ENCODE peak calls at places on chromosomes 6 and 20, in ten cellular contexts. One of them, this sample, is unnamed. For H3K27me3, the result is how much of the 10 kb centered on the place peaks cover.

GRCh38 chr6:111626446-111626845 is 20.8 kb upstream of the TRAF3IP2 start:
- DNase-seq in neural progenitor cell: peak
- DNase-seq in MG63: no peak
- DNase-seq in CD8-positive, alpha-beta T cell: no peak
- DNase-seq in CD4-positive, alpha-beta memory T cell: no peak
- DNase-seq in CD4-positive, CD25-positive, alpha-beta regulatory T cell: no peak
- DNase-seq in adrenal gland: no peak
- DNase-seq in tibial nerve: no peak
- DNase-seq in adipocyte: no peak
- DNase-seq in tibial artery: peak
- DNase-seq in this sample: no peak

GRCh38 chr20:54123587-54124180 is 50.1 kb downstream of the CYP24A1 start:
- DNase-seq in neural progenitor cell: peak
- DNase-seq in MG63: peak
- DNase-seq in CD8-positive, alpha-beta T cell: no peak
- DNase-seq in CD4-positive, alpha-beta memory T cell: no peak
- DNase-seq in CD4-positive, CD25-positive, alpha-beta regulatory T cell: no peak
- DNase-seq in adrenal gland: peak
- DNase-seq in tibial nerve: no peak
- DNase-seq in adipocyte: peak
- DNase-seq in tibial artery: no peak
- DNase-seq in this sample: no peak

GRCh38 chr6:145735356-145736165 is at the start of gene EPM2A:
- DNase-seq in neural progenitor cell: peak
- DNase-seq in MG63: peak
- DNase-seq in CD8-positive, alpha-beta T cell: peak
- DNase-seq in CD4-positive, alpha-beta memory T cell: peak
- DNase-seq in CD4-positive, CD25-positive, alpha-beta regulatory T cell: peak
- DNase-seq in adrenal gland: peak
- DNase-seq in tibial nerve: peak
- DNase-seq in adipocyte: peak
- DNase-seq in tibial artery: peak
- DNase-seq in this sample: peak

GRCh38 chr6:155183095-155183494 is 80.7 kb upstream of the CLDN20 start:
- DNase-seq in neural progenitor cell: no peak
- DNase-seq in MG63: no peak
- DNase-seq in CD8-positive, alpha-beta T cell: no peak
- DNase-seq in CD4-positive, alpha-beta memory T cell: no peak
- DNase-seq in CD4-positive, CD25-positive, alpha-beta regulatory T cell: no peak
- DNase-seq in adrenal gland: no peak
- DNase-seq in tibial nerve: no peak
- DNase-seq in adipocyte: no peak
- DNase-seq in tibial artery: no peak
- DNase-seq in this sample: no peak

GRCh38 chr6:142118926-142119325 is 13.8 kb upstream of the GJE1 start:
- DNase-seq in neural progenitor cell: no peak
- DNase-seq in MG63: no peak
- DNase-seq in CD8-positive, alpha-beta T cell: no peak
- DNase-seq in CD4-positive, alpha-beta memory T cell: no peak
- DNase-seq in CD4-positive, CD25-positive, alpha-beta regulatory T cell: no peak
- DNase-seq in adrenal gland: no peak
- DNase-seq in tibial nerve: no peak
- DNase-seq in adipocyte: no peak
- DNase-seq in tibial artery: no peak
- DNase-seq in this sample: no peak

GRCh38 chr6:55473722-55474121 is 105.3 kb downstream of the HMGCLL1 start:
- DNase-seq in neural progenitor cell: no peak
- DNase-seq in MG63: no peak
- DNase-seq in CD8-positive, alpha-beta T cell: no peak
- DNase-seq in CD4-positive, alpha-beta memory T cell: no peak
- DNase-seq in CD4-positive, CD25-positive, alpha-beta regulatory T cell: no peak
- DNase-seq in adrenal gland: no peak
- DNase-seq in tibial nerve: no peak
- DNase-seq in adipocyte: no peak
- DNase-seq in tibial artery: no peak
- DNase-seq in this sample: no peak

GRCh38 chr6:906920-907319 is 214.0 kb upstream of the EXOC2 start:
- DNase-seq in neural progenitor cell: peak
- DNase-seq in MG63: no peak
- DNase-seq in CD8-positive, alpha-beta T cell: no peak
- DNase-seq in CD4-positive, alpha-beta memory T cell: no peak
- DNase-seq in CD4-positive, CD25-positive, alpha-beta regulatory T cell: no peak
- DNase-seq in adrenal gland: no peak
- DNase-seq in tibial nerve: no peak
- DNase-seq in adipocyte: no peak
- DNase-seq in tibial artery: no peak
- DNase-seq in this sample: no peak

GRCh38 chr6:34586327-34587040 is 30.4 kb upstream of the SPDEF start:
- DNase-seq in neural progenitor cell: no peak
- DNase-seq in MG63: no peak
- DNase-seq in CD8-positive, alpha-beta T cell: no peak
- DNase-seq in CD4-positive, alpha-beta memory T cell: no peak
- DNase-seq in CD4-positive, CD25-positive, alpha-beta regulatory T cell: no peak
- DNase-seq in adrenal gland: no peak
- DNase-seq in tibial nerve: no peak
- DNase-seq in adipocyte: no peak
- DNase-seq in tibial artery: no peak
- DNase-seq in this sample: no peak

GRCh38 chr6:128600397-128600951 is 80.1 kb upstream of the PTPRK start:
- DNase-seq in neural progenitor cell: no peak
- DNase-seq in MG63: peak
- DNase-seq in CD8-positive, alpha-beta T cell: no peak
- DNase-seq in CD4-positive, alpha-beta memory T cell: no peak
- DNase-seq in CD4-positive, CD25-positive, alpha-beta regulatory T cell: no peak
- DNase-seq in adrenal gland: no peak
- DNase-seq in tibial nerve: no peak
- DNase-seq in adipocyte: peak
- DNase-seq in tibial artery: no peak
- DNase-seq in this sample: no peak

GRCh38 chr6:134422426-134423231 is 104.7 kb upstream of the SGK1 start:
- DNase-seq in neural progenitor cell: no peak
- DNase-seq in MG63: peak
- DNase-seq in CD8-positive, alpha-beta T cell: no peak
- DNase-seq in CD4-positive, alpha-beta memory T cell: no peak
- DNase-seq in CD4-positive, CD25-positive, alpha-beta regulatory T cell: no peak
- DNase-seq in adrenal gland: no peak
- DNase-seq in tibial nerve: no peak
- DNase-seq in adipocyte: peak
- DNase-seq in tibial artery: no peak
- DNase-seq in this sample: no peak

GRCh38 chr6:155483858-155484257 is 28.2 kb upstream of the NOX3 start:
- DNase-seq in neural progenitor cell: no peak
- DNase-seq in MG63: no peak
- DNase-seq in CD8-positive, alpha-beta T cell: no peak
- DNase-seq in CD4-positive, alpha-beta memory T cell: no peak
- DNase-seq in CD4-positive, CD25-positive, alpha-beta regulatory T cell: no peak
- DNase-seq in adrenal gland: no peak
- DNase-seq in tibial nerve: no peak
- DNase-seq in adipocyte: peak
- DNase-seq in tibial artery: no peak
- DNase-seq in this sample: no peak

GRCh38 chr20:13220194-13220856 is 749 bp upstream of the ISM1 start:
- DNase-seq in neural progenitor cell: peak
- DNase-seq in MG63: peak
- DNase-seq in CD8-positive, alpha-beta T cell: no peak
- DNase-seq in CD4-positive, alpha-beta memory T cell: peak
- DNase-seq in CD4-positive, CD25-positive, alpha-beta regulatory T cell: peak
- DNase-seq in adrenal gland: peak
- DNase-seq in tibial nerve: peak
- DNase-seq in adipocyte: peak
- DNase-seq in tibial artery: peak
- DNase-seq in this sample: no peak

GRCh38 chr6:111591901-111592461 is 13.7 kb downstream of the TRAF3IP2 start:
- DNase-seq in neural progenitor cell: no peak
- DNase-seq in MG63: no peak
- DNase-seq in CD8-positive, alpha-beta T cell: no peak
- DNase-seq in CD4-positive, alpha-beta memory T cell: no peak
- DNase-seq in CD4-positive, CD25-positive, alpha-beta regulatory T cell: no peak
- DNase-seq in adrenal gland: no peak
- DNase-seq in tibial nerve: no peak
- DNase-seq in adipocyte: peak
- DNase-seq in tibial artery: no peak
- DNase-seq in this sample: no peak

GRCh38 chr6:137677714-137678113 is 183.5 kb upstream of the OLIG3 start:
- DNase-seq in neural progenitor cell: no peak
- DNase-seq in MG63: no peak
- DNase-seq in CD8-positive, alpha-beta T cell: no peak
- DNase-seq in CD4-positive, alpha-beta memory T cell: no peak
- DNase-seq in CD4-positive, CD25-positive, alpha-beta regulatory T cell: no peak
- DNase-seq in adrenal gland: peak
- DNase-seq in tibial nerve: no peak
- DNase-seq in adipocyte: no peak
- DNase-seq in tibial artery: peak
- DNase-seq in this sample: no peak

GRCh38 chr6:125267806-125268523 is 33.8 kb downstream of the HDDC2 start:
- DNase-seq in neural progenitor cell: no peak
- DNase-seq in MG63: no peak
- DNase-seq in CD8-positive, alpha-beta T cell: no peak
- DNase-seq in CD4-positive, alpha-beta memory T cell: no peak
- DNase-seq in CD4-positive, CD25-positive, alpha-beta regulatory T cell: no peak
- DNase-seq in adrenal gland: peak
- DNase-seq in tibial nerve: no peak
- DNase-seq in adipocyte: no peak
- DNase-seq in tibial artery: no peak
- DNase-seq in this sample: no peak

GRCh38 chr20:62557999-62558408 is 82.2 kb upstream of the GATA5 start:
- DNase-seq in neural progenitor cell: no peak
- DNase-seq in MG63: no peak
- DNase-seq in CD8-positive, alpha-beta T cell: no peak
- DNase-seq in CD4-positive, alpha-beta memory T cell: no peak
- DNase-seq in CD4-positive, CD25-positive, alpha-beta regulatory T cell: no peak
- DNase-seq in adrenal gland: no peak
- DNase-seq in tibial nerve: no peak
- DNase-seq in adipocyte: no peak
- DNase-seq in tibial artery: no peak
- DNase-seq in this sample: no peak
- H3K27me3 ChIP-seq in neural progenitor cell: under half
- H3K27me3 ChIP-seq in MG63: under half
- H3K27me3 ChIP-seq in CD8-positive, alpha-beta T cell: under half
- H3K27me3 ChIP-seq in CD4-positive, alpha-beta memory T cell: under half
- H3K27me3 ChIP-seq in CD4-positive, CD25-positive, alpha-beta regulatory T cell: under half
- H3K27me3 ChIP-seq in adrenal gland: half or more
- H3K27me3 ChIP-seq in tibial nerve: under half
- H3K27me3 ChIP-seq in adipocyte: half or more
- H3K27me3 ChIP-seq in tibial artery: under half
- H3K27me3 ChIP-seq in this sample: under half

GRCh38 chr20:36336204-36336603 is 30.1 kb downstream of the DLGAP4 start:
- DNase-seq in neural progenitor cell: no peak
- DNase-seq in MG63: no peak
- DNase-seq in CD8-positive, alpha-beta T cell: no peak
- DNase-seq in CD4-positive, alpha-beta memory T cell: no peak
- DNase-seq in CD4-positive, CD25-positive, alpha-beta regulatory T cell: no peak
- DNase-seq in adrenal gland: no peak
- DNase-seq in tibial nerve: no peak
- DNase-seq in adipocyte: no peak
- DNase-seq in tibial artery: no peak
- DNase-seq in this sample: no peak
- H3K27me3 ChIP-seq in neural progenitor cell: under half
- H3K27me3 ChIP-seq in MG63: under half
- H3K27me3 ChIP-seq in CD8-positive, alpha-beta T cell: under half
- H3K27me3 ChIP-seq in CD4-positive, alpha-beta memory T cell: under half
- H3K27me3 ChIP-seq in CD4-positive, CD25-positive, alpha-beta regulatory T cell: under half
- H3K27me3 ChIP-seq in adrenal gland: under half
- H3K27me3 ChIP-seq in tibial nerve: under half
- H3K27me3 ChIP-seq in adipocyte: half or more
- H3K27me3 ChIP-seq in tibial artery: under half
- H3K27me3 ChIP-seq in this sample: under half

GRCh38 chr20:588932-589672 is 21.0 kb downstream of the TCF15 start:
- DNase-seq in neural progenitor cell: no peak
- DNase-seq in MG63: no peak
- DNase-seq in CD8-positive, alpha-beta T cell: no peak
- DNase-seq in CD4-positive, alpha-beta memory T cell: no peak
- DNase-seq in CD4-positive, CD25-positive, alpha-beta regulatory T cell: no peak
- DNase-seq in adrenal gland: no peak
- DNase-seq in tibial nerve: no peak
- DNase-seq in adipocyte: no peak
- DNase-seq in tibial artery: no peak
- DNase-seq in this sample: no peak
- H3K27me3 ChIP-seq in neural progenitor cell: under half
- H3K27me3 ChIP-seq in MG63: under half
- H3K27me3 ChIP-seq in CD8-positive, alpha-beta T cell: under half
- H3K27me3 ChIP-seq in CD4-positive, alpha-beta memory T cell: under half
- H3K27me3 ChIP-seq in CD4-positive, CD25-positive, alpha-beta regulatory T cell: under half
- H3K27me3 ChIP-seq in adrenal gland: under half
- H3K27me3 ChIP-seq in tibial nerve: under half
- H3K27me3 ChIP-seq in adipocyte: half or more
- H3K27me3 ChIP-seq in tibial artery: under half
- H3K27me3 ChIP-seq in this sample: under half

GRCh38 chr20:6265204-6265904 is 142.5 kb upstream of the FERMT1 start:
- DNase-seq in neural progenitor cell: peak
- DNase-seq in MG63: peak
- DNase-seq in CD8-positive, alpha-beta T cell: no peak
- DNase-seq in CD4-positive, alpha-beta memory T cell: no peak
- DNase-seq in CD4-positive, CD25-positive, alpha-beta regulatory T cell: no peak
- DNase-seq in adrenal gland: no peak
- DNase-seq in tibial nerve: peak
- DNase-seq in adipocyte: peak
- DNase-seq in tibial artery: no peak
- DNase-seq in this sample: no peak
- H3K27me3 ChIP-seq in neural progenitor cell: under half
- H3K27me3 ChIP-seq in MG63: under half
- H3K27me3 ChIP-seq in CD8-positive, alpha-beta T cell: under half
- H3K27me3 ChIP-seq in CD4-positive, alpha-beta memory T cell: under half
- H3K27me3 ChIP-seq in CD4-positive, CD25-positive, alpha-beta regulatory T cell: under half
- H3K27me3 ChIP-seq in adrenal gland: under half
- H3K27me3 ChIP-seq in tibial nerve: under half
- H3K27me3 ChIP-seq in adipocyte: under half
- H3K27me3 ChIP-seq in tibial artery: under half
- H3K27me3 ChIP-seq in this sample: under half

This sample was measured in CD8-positive, alpha-beta memory T cell.